ENCODE peak calls at places on chromosome 22, in six cellular contexts. One of them, this sample, is unnamed.

GRCh38 chr22:49331223-49331815 is 496.4 kb downstream of the BRD1 start:
- DNase-seq in neuronal stem cell: no peak
- DNase-seq in IMR-90: no peak
- DNase-seq in H1: peak
- DNase-seq in mesenchymal stem cell: no peak
- DNase-seq in trophoblast cell: no peak
- DNase-seq in this sample: no peak

GRCh38 chr22:48950151-48950915 is 877.3 kb downstream of the BRD1 start:
- DNase-seq in neuronal stem cell: no peak
- DNase-seq in IMR-90: no peak
- DNase-seq in H1: peak
- DNase-seq in mesenchymal stem cell: no peak
- DNase-seq in trophoblast cell: no peak
- DNase-seq in this sample: peak

GRCh38 chr22:20517422-20517821 is 10.0 kb downstream of the MED15 start:
- DNase-seq in neuronal stem cell: no peak
- DNase-seq in IMR-90: no peak
- DNase-seq in H1: no peak
- DNase-seq in mesenchymal stem cell: no peak
- DNase-seq in trophoblast cell: no peak
- DNase-seq in this sample: no peak

GRCh38 chr22:48960576-48960975 is 867.1 kb downstream of the BRD1 start:
- DNase-seq in neuronal stem cell: no peak
- DNase-seq in IMR-90: no peak
- DNase-seq in H1: no peak
- DNase-seq in mesenchymal stem cell: no peak
- DNase-seq in trophoblast cell: no peak
- DNase-seq in this sample: peak

GRCh38 chr22:47015589-47016178 is 253.2 kb downstream of the TBC1D22A start:
- DNase-seq in neuronal stem cell: no peak
- DNase-seq in IMR-90: no peak
- DNase-seq in H1: no peak
- DNase-seq in mesenchymal stem cell: no peak
- DNase-seq in trophoblast cell: no peak
- DNase-seq in this sample: no peak

GRCh38 chr22:20138417-20138738 is 6.8 kb downstream of the ZDHHC8 start:
- DNase-seq in neuronal stem cell: no peak
- DNase-seq in IMR-90: no peak
- DNase-seq in H1: no peak
- DNase-seq in mesenchymal stem cell: no peak
- DNase-seq in trophoblast cell: no peak
- DNase-seq in this sample: no peak

GRCh38 chr22:42635531-42635930 is 4.9 kb downstream of the ATP5MGL start:
- DNase-seq in neuronal stem cell: no peak
- DNase-seq in IMR-90: peak
- DNase-seq in H1: no peak
- DNase-seq in mesenchymal stem cell: peak
- DNase-seq in trophoblast cell: peak
- DNase-seq in this sample: no peak

GRCh38 chr22:45905924-45906865 is 70.8 kb downstream of the WNT7B start:
- DNase-seq in neuronal stem cell: no peak
- DNase-seq in IMR-90: peak
- DNase-seq in H1: no peak
- DNase-seq in mesenchymal stem cell: peak
- DNase-seq in trophoblast cell: peak
- DNase-seq in this sample: no peak

GRCh38 chr22:21947040-21948014 is 5.3 kb downstream of the PPM1F start:
- DNase-seq in neuronal stem cell: peak
- DNase-seq in IMR-90: peak
- DNase-seq in H1: peak
- DNase-seq in mesenchymal stem cell: peak
- DNase-seq in trophoblast cell: peak
- DNase-seq in this sample: peak

GRCh38 chr22:23289851-23290724 is 109.8 kb downstream of the BCR start:
- DNase-seq in neuronal stem cell: peak
- DNase-seq in IMR-90: peak
- DNase-seq in H1: peak
- DNase-seq in mesenchymal stem cell: peak
- DNase-seq in trophoblast cell: peak
- DNase-seq in this sample: peak

GRCh38 chr22:47409501-47410275 is 647.2 kb downstream of the TBC1D22A start:
- DNase-seq in neuronal stem cell: no peak
- DNase-seq in IMR-90: no peak
- DNase-seq in H1: no peak
- DNase-seq in mesenchymal stem cell: no peak
- DNase-seq in trophoblast cell: no peak
- DNase-seq in this sample: no peak

GRCh38 chr22:38218661-38219331 is 17.0 kb downstream of the MAFF start:
- DNase-seq in neuronal stem cell: no peak
- DNase-seq in IMR-90: peak
- DNase-seq in H1: peak
- DNase-seq in mesenchymal stem cell: peak
- DNase-seq in trophoblast cell: peak
- DNase-seq in this sample: peak

GRCh38 chr22:32628626-32629587 is 154.3 kb downstream of the FBXO7 start:
- DNase-seq in neuronal stem cell: no peak
- DNase-seq in IMR-90: peak
- DNase-seq in H1: no peak
- DNase-seq in mesenchymal stem cell: peak
- DNase-seq in trophoblast cell: peak
- DNase-seq in this sample: no peak
- H2AFZ ChIP-seq in neuronal stem cell: no peak
- H2AFZ ChIP-seq in IMR-90: peak
- H2AFZ ChIP-seq in H1: no peak
- H2AFZ ChIP-seq in mesenchymal stem cell: no peak
- H2AFZ ChIP-seq in trophoblast cell: no peak
- H2AFZ ChIP-seq in this sample: no peak

GRCh38 chr22:44497218-44497903 is 672 bp downstream of the RTL6 start:
- DNase-seq in neuronal stem cell: peak
- DNase-seq in IMR-90: peak
- DNase-seq in H1: peak
- DNase-seq in mesenchymal stem cell: peak
- DNase-seq in trophoblast cell: peak
- DNase-seq in this sample: no peak
- H4K8ac ChIP-seq in neuronal stem cell: no peak
- H4K8ac ChIP-seq in IMR-90: peak
- H4K8ac ChIP-seq in H1: peak
- H4K8ac ChIP-seq in mesenchymal stem cell: peak
- H4K8ac ChIP-seq in trophoblast cell: peak
- H4K8ac ChIP-seq in this sample: no peak

DNA sequence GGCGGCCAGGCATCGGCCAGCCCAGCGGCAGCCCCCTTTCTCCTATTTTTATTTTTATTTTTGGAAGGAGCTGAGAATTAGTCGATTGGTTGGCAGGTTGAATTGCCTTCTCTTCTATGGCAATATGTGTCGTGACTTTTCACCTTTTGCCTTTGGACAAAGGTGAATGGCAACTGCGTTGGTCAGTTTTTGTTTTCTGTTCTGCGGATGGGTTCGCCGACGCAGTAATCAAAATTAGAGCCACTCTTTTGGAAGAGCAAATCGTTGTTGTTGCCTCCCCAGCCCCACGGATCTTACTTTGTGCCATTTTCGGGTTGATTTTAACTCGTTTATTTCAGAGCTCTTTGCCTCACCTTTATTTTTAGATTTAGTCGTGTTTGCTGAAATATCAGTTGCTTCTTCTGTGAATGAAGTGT is 1.5 kb downstream of the CECR2 start:
- DNase-seq in neuronal stem cell: no peak
- DNase-seq in IMR-90: no peak
- DNase-seq in H1: no peak
- DNase-seq in mesenchymal stem cell: no peak
- DNase-seq in trophoblast cell: no peak
- DNase-seq in this sample: no peak
- H2AFZ ChIP-seq in neuronal stem cell: peak
- H2AFZ ChIP-seq in IMR-90: no peak
- H2AFZ ChIP-seq in H1: no peak
- H2AFZ ChIP-seq in mesenchymal stem cell: peak
- H2AFZ ChIP-seq in trophoblast cell: peak
- H2AFZ ChIP-seq in this sample: no peak

DNA sequence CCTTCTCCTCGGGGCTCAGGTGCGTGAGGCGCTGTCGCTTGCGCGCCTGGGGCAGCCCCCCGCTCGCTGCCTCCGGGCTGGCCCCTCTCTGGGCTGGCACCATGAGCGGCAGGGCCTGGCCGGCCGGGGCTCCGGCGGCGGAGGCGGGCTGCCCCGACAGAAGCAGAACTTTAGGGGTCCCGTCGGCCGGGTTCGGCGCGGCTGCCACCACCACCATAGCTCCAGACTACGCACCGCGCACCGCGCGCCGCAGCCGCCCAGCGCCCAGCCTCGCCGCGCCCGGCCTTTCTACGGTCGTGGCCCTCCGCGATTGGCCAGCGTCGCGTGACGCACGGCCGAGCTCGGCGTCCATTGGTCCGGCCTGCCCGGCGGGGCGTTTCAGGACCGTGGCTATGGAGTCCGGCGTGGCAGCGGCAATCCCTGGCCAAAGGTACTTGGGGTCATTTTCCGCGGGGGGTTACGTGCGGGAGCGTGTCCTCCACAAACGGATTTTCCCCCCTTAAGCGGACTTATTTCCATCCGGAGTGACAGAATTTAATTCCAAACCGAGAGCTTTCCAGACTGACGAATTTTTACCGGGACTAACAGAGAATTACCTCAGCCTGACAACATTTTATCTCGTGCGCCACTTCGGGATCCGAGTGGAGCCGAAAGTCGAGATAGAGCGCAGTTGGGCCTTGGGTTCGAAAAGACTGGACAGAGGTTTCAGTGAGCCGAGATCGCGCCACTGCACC is at the start of gene XBP1:
- DNase-seq in neuronal stem cell: peak
- DNase-seq in IMR-90: peak
- DNase-seq in H1: peak
- DNase-seq in mesenchymal stem cell: peak
- DNase-seq in trophoblast cell: peak
- DNase-seq in this sample: peak
- H4K8ac ChIP-seq in neuronal stem cell: peak
- H4K8ac ChIP-seq in IMR-90: peak
- H4K8ac ChIP-seq in H1: peak
- H4K8ac ChIP-seq in mesenchymal stem cell: peak
- H4K8ac ChIP-seq in trophoblast cell: peak
- H4K8ac ChIP-seq in this sample: peak

GRCh38 chr22:40030026-40030756 is 35.4 kb downstream of the FAM83F start:
- DNase-seq in neuronal stem cell: no peak
- DNase-seq in IMR-90: no peak
- DNase-seq in H1: no peak
- DNase-seq in mesenchymal stem cell: no peak
- DNase-seq in trophoblast cell: no peak
- DNase-seq in this sample: no peak
- H2AFZ ChIP-seq in neuronal stem cell: peak
- H2AFZ ChIP-seq in IMR-90: no peak
- H2AFZ ChIP-seq in H1: no peak
- H2AFZ ChIP-seq in mesenchymal stem cell: no peak
- H2AFZ ChIP-seq in trophoblast cell: no peak
- H2AFZ ChIP-seq in this sample: no peak

GRCh38 chr22:26431151-26431995 is 2.3 kb downstream of the ASPHD2 start:
- DNase-seq in neuronal stem cell: no peak
- DNase-seq in IMR-90: no peak
- DNase-seq in H1: no peak
- DNase-seq in mesenchymal stem cell: peak
- DNase-seq in trophoblast cell: no peak
- DNase-seq in this sample: no peak

GRCh38 chr22:26428515-26429457 is at the start of gene ASPHD2:
- DNase-seq in neuronal stem cell: peak
- DNase-seq in IMR-90: peak
- DNase-seq in H1: peak
- DNase-seq in mesenchymal stem cell: peak
- DNase-seq in trophoblast cell: peak
- DNase-seq in this sample: peak

GRCh38 chr22:26426924-26427323 is 2.1 kb upstream of the ASPHD2 start:
- DNase-seq in neuronal stem cell: no peak
- DNase-seq in IMR-90: no peak
- DNase-seq in H1: no peak
- DNase-seq in mesenchymal stem cell: no peak
- DNase-seq in trophoblast cell: no peak
- DNase-seq in this sample: no peak

GRCh38 chr22:26430600-26430999 is 1.5 kb downstream of the ASPHD2 start:
- DNase-seq in neuronal stem cell: no peak
- DNase-seq in IMR-90: no peak
- DNase-seq in H1: no peak
- DNase-seq in mesenchymal stem cell: no peak
- DNase-seq in trophoblast cell: no peak
- DNase-seq in this sample: no peak

DNA sequence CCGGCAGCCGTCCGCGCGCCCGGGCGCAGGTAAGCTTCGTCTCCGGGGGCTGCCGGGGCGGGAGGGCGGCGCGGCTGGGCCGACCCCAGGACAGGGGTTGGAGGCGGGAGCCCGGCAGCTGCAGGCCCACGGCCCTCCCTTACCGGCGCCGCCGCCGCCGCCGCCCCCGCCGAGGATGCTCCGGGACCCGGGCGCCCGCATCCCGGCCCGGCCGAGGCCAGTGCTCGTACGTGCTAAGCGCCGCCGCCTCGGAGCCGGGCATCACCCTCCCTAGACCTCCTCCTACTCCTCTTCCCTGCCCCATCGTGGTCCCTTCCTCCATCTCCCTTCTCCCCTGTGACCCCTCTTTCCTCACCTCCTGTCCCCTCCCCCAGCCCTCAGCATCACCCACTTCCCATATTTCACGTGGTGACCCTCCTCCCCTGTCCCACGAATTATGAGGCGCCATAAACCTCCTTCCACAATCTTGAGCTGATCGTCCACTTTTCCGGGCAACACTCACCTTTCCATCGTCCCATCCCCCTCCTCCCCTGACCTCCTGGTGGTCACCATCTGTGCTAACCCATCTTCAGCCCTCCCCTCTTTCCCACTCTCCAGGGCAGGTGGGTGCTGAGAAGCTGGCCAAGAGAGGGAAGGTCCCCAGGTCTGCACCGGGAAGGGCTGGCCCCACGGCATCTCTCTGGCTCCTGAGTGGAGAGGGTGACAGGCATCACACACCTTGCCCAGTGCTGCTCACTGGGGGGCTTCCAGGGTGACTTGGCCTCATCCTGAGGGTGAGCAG is 588 bp downstream of the ASPHD2 start:
- DNase-seq in neuronal stem cell: no peak
- DNase-seq in IMR-90: no peak
- DNase-seq in H1: no peak
- DNase-seq in mesenchymal stem cell: no peak
- DNase-seq in trophoblast cell: peak
- DNase-seq in this sample: no peak
- H4K8ac ChIP-seq in neuronal stem cell: no peak
- H4K8ac ChIP-seq in IMR-90: peak
- H4K8ac ChIP-seq in H1: no peak
- H4K8ac ChIP-seq in mesenchymal stem cell: peak
- H4K8ac ChIP-seq in trophoblast cell: peak
- H4K8ac ChIP-seq in this sample: no peak

GRCh38 chr22:31139866-31140716 is at the start of gene PLA2G3:
- DNase-seq in neuronal stem cell: peak
- DNase-seq in IMR-90: peak
- DNase-seq in H1: peak
- DNase-seq in mesenchymal stem cell: peak
- DNase-seq in trophoblast cell: no peak
- DNase-seq in this sample: peak
- H2AFZ ChIP-seq in neuronal stem cell: peak
- H2AFZ ChIP-seq in IMR-90: peak
- H2AFZ ChIP-seq in H1: no peak
- H2AFZ ChIP-seq in mesenchymal stem cell: no peak
- H2AFZ ChIP-seq in trophoblast cell: no peak
- H2AFZ ChIP-seq in this sample: no peak